ENCODE peak calls at places on chromosomes 13 and 19, in five cellular contexts. A is RPMI7951, D is choroid plexus epithelial cell, X is HT1080, C is neural progenitor cell. O is an unnamed sample.

GRCh38 chr19:53947624-53948023 is 15.1 kb upstream of the CACNG8 start:
- DNase-seq in X (peak; percentile 21), C (peak; percentile 56), A (peak; percentile 22), D (no peak), O (no peak)

GRCh38 chr13:50740052-50740741 is 103.3 kb downstream of the DLEU7 start:
- DNase-seq in D (peak; percentile 24), A (no peak), X (no peak), C (no peak), O (no peak)

GRCh38 chr13:30520571-30520970 is 54.8 kb upstream of the HMGB1 start:
- DNase-seq in A (peak; percentile 17), X (peak; percentile 65), D (peak; percentile 14), C (no peak), O (peak; percentile 20)

GRCh38 chr19:48043675-48044258 is at the start of gene CABP5:
- DNase-seq in D (no peak), A (no peak), X (no peak), C (no peak), O (no peak)

GRCh38 chr19:2477732-2478191 is 1.8 kb downstream of the GADD45B start:
- DNase-seq in D (peak; percentile 71), C (no peak), A (peak; percentile 49), X (peak; percentile 50), O (no peak)

GRCh38 chr13:54637377-54637776 is 1608.8 kb downstream of the OLFM4 start:
- DNase-seq in D (peak; percentile 13), A (peak; percentile 0), C (peak; percentile 56), X (peak; percentile 77), O (no peak)

GRCh38 chr19:53076984-53077383 is 26.2 kb downstream of the ZNF160 start:
- DNase-seq in X (no peak), D (peak; percentile 88), A (no peak), C (peak; percentile 85), O (peak; percentile 73)

GRCh38 chr13:102913924-102914628 is 68.2 kb downstream of the ERCC5 start:
- DNase-seq in A (peak; percentile 58), D (peak; percentile 30), X (peak; percentile 42), C (no peak), O (no peak)

GRCh38 chr19:29526730-29527499 is 1.1 kb downstream of the VSTM2B start:
- DNase-seq in A (no peak), X (no peak), D (no peak), C (peak; percentile 68), O (no peak)

GRCh38 chr13:110106726-110107125 is 200.2 kb downstream of the COL4A1 start:
- DNase-seq in C (no peak), A (no peak), D (no peak), X (no peak), O (no peak)

GRCh38 chr19:9720541-9720940 is 45.6 kb upstream of the ZNF562 start:
- DNase-seq in D (no peak), X (no peak), C (peak; percentile 60), A (no peak), O (no peak)

GRCh38 chr13:51998723-51999471 is 12.4 kb downstream of the ATP7B start:
- DNase-seq in X (no peak), C (no peak), A (no peak), D (no peak), O (no peak)

GRCh38 chr13:110712081-110712848 is 1.2 kb upstream of the ING1 start:
- DNase-seq in A (peak; percentile 83), D (peak; percentile 78), C (peak; percentile 95), X (peak; percentile 77), O (peak; percentile 77)

GRCh38 chr19:54489766-54490165 is 12.9 kb upstream of the LAIR2 start:
- DNase-seq in D (no peak), A (no peak), C (no peak), X (no peak), O (no peak)

GRCh38 chr19:13902993-13903555 is 2.8 kb downstream of the BRME1 start:
- DNase-seq in A (peak; percentile 33), X (peak; percentile 48), C (no peak), D (peak; percentile 29), O (peak; percentile 49)

GRCh38 chr19:4267101-4267900 is 11.8 kb upstream of the SHD start:
- DNase-seq in C (peak; percentile 87), X (peak; percentile 59), D (peak; percentile 60), A (peak; percentile 62), O (peak; percentile 47)

GRCh38 chr13:75417006-75417384 is 65.0 kb downstream of the TBC1D4 start:
- DNase-seq in A (peak; percentile 31), D (no peak), X (peak; percentile 51), C (no peak), O (no peak)

GRCh38 chr19:55112781-55113569 is 4.5 kb downstream of the PPP1R12C start:
- DNase-seq in A (no peak), X (no peak), C (no peak), D (no peak), O (no peak)

GRCh38 chr13:46640843-46641242 is 87.9 kb downstream of the LRCH1 start:
- DNase-seq in X (peak; percentile 55), C (no peak), A (no peak), D (peak; percentile 48), O (no peak)

GRCh38 chr13:51047434-51048165 is 63.5 kb downstream of the C13orf42 start:
- DNase-seq in A (no peak), X (no peak), C (no peak), D (no peak), O (no peak)

GRCh38 chr19:37763488-37763887 is 15.9 kb downstream of the ZNF573 start:
- DNase-seq in X (peak; percentile 53), D (peak; percentile 21), C (no peak), A (no peak), O (no peak)

GRCh38 chr13:109626386-109627171 is 159.8 kb downstream of the IRS2 start:
- DNase-seq in X (no peak), C (peak; percentile 10), A (no peak), D (no peak), O (no peak)

GRCh38 chr19:10935371-10936059 is 6.9 kb downstream of the TIMM29 start:
- DNase-seq in D (no peak), C (no peak), X (no peak), A (no peak), O (no peak)

GRCh38 chr13:75587679-75588078 is 38.1 kb downstream of the UCHL3 start:
- DNase-seq in C (peak; percentile 15), A (no peak), D (peak; percentile 13), X (no peak), O (no peak)

GRCh38 chr13:44068737-44069136 is 189.0 kb downstream of the LACC1 start:
- DNase-seq in C (no peak), A (peak; percentile 77), D (peak; percentile 86), X (peak; percentile 90), O (peak; percentile 80)

GRCh38 chr19:54013866-54014265 is 22.4 kb downstream of the CACNG6 start:
- DNase-seq in C (no peak), X (no peak), A (no peak), D (no peak), O (no peak)

GRCh38 chr19:8506402-8506957 is 4.0 kb upstream of the PRAM1 start:
- DNase-seq in C (peak; percentile 43), D (no peak), A (no peak), X (no peak), O (no peak)

GRCh38 chr19:1875646-1876493 is 9.4 kb downstream of the ABHD17A start:
- DNase-seq in X (peak; percentile 90), D (peak; percentile 88), A (peak; percentile 89), C (peak; percentile 96), O (peak; percentile 95)

GRCh38 chr13:83229574-83230300 is 652.5 kb downstream of the SLITRK1 start:
- DNase-seq in C (no peak), X (no peak), D (no peak), A (no peak), O (no peak)

GRCh38 chr13:112905990-112906641 is 62.9 kb upstream of the MCF2L start:
- DNase-seq in A (no peak), C (peak; percentile 84), X (no peak), D (no peak), O (no peak)

GRCh38 chr19:17590780-17591688 is 35.6 kb downstream of the COLGALT1 start:
- DNase-seq in D (no peak), A (no peak), C (no peak), X (no peak), O (no peak)

GRCh38 chr13:109918179-109918651 is 131.8 kb upstream of the IRS2 start:
- DNase-seq in X (peak; percentile 75), D (peak; percentile 9), C (peak; percentile 30), A (peak; percentile 35), O (no peak)

GRCh38 chr19:17457621-17458020 is 3.1 kb downstream of the NXNL1 start:
- DNase-seq in A (peak; percentile 20), X (no peak), C (no peak), D (no peak), O (no peak)

GRCh38 chr13:30037766-30038165 is 187.3 kb upstream of the UBL3 start:
- DNase-seq in A (peak; percentile 86), D (peak; percentile 9), C (no peak), X (no peak), O (no peak)

GRCh38 chr19:18093439-18094161 is 4.0 kb upstream of the MAST3 start:
- DNase-seq in C (no peak), D (peak; percentile 42), X (peak; percentile 67), A (peak; percentile 61), O (peak; percentile 26)

GRCh38 chr19:8571006-8571411 is 6.2 kb downstream of the MYO1F start:
- DNase-seq in D (peak; percentile 73), C (no peak), A (peak; percentile 74), X (peak; percentile 40), O (peak; percentile 73)

GRCh38 chr19:45472557-45473365 is 5.0 kb downstream of the FOSB start:
- DNase-seq in D (no peak), A (no peak), X (no peak), C (peak; percentile 32), O (no peak)

GRCh38 chr13:90201198-90201597 is 1146.3 kb upstream of the MIR17HG start:
- DNase-seq in D (peak; percentile 75), X (peak; percentile 36), A (peak; percentile 2), C (no peak), O (no peak)

GRCh38 chr19:49639401-49640112 is 386 bp downstream of the RRAS start:
- DNase-seq in X (no peak), C (peak; percentile 31), D (no peak), A (no peak), O (no peak)